ENCODE peak calls at places on chromosomes 11 and 22, in four cellular contexts. E is IMR-90, O is K562, P is endothelial cell of umbilical vein. M is an unnamed sample. For H3K9me1, the result is how much of the 10 kb centered on the place peaks cover.

GRCh38 chr11:62601114-62601363 is 626 bp downstream of the MTA2 start:
- DNase-seq in E (no peak), O (no peak), P (no peak), M (no peak)

GRCh38 chr11:119471329-119471728 is 48.4 kb upstream of the THY1 start:
- DNase-seq in E (no peak), O (no peak), P (no peak), M (no peak)

GRCh38 chr11:15673408-15673811 is 558.7 kb downstream of the INSC start:
- DNase-seq in E (no peak), O (no peak), P (no peak), M (no peak)

GRCh38 chr11:64558065-64558745 is 32.8 kb upstream of the SLC22A12 start:
- DNase-seq in E (no peak), O (no peak), P (no peak), M (no peak)

GRCh38 chr11:64684357-64684756 is 38.6 kb downstream of the NRXN2 start:
- DNase-seq in E (no peak), O (no peak), P (no peak), M (peak)

GRCh38 chr22:37231406-37232139 is 12.5 kb downstream of the RAC2 start:
- DNase-seq in E (no peak), O (no peak), P (no peak), M (no peak)

GRCh38 chr11:129960216-129961214 is 42.1 kb downstream of the PRDM10 start:
- DNase-seq in E (peak), O (no peak), P (peak), M (no peak)

GRCh38 chr11:90639687-90640086 is 416.8 kb upstream of the CHORDC1 start:
- DNase-seq in E (no peak), O (no peak), P (peak), M (no peak)

GRCh38 chr22:30196141-30196866 is 50.3 kb downstream of the LIF start:
- DNase-seq in E (peak), O (peak), P (peak), M (peak)

GRCh38 chr11:127675602-127676001 is 675.0 kb upstream of the KIRREL3 start:
- DNase-seq in E (peak), O (no peak), P (peak), M (no peak)

GRCh38 chr22:22143448-22143847 is 101.1 kb upstream of the VPREB1 start:
- DNase-seq in E (no peak), O (no peak), P (no peak), M (no peak)
- H3K9me1 ChIP-seq in E (under half), O (under half), P (under half), M (under half)

DNA sequence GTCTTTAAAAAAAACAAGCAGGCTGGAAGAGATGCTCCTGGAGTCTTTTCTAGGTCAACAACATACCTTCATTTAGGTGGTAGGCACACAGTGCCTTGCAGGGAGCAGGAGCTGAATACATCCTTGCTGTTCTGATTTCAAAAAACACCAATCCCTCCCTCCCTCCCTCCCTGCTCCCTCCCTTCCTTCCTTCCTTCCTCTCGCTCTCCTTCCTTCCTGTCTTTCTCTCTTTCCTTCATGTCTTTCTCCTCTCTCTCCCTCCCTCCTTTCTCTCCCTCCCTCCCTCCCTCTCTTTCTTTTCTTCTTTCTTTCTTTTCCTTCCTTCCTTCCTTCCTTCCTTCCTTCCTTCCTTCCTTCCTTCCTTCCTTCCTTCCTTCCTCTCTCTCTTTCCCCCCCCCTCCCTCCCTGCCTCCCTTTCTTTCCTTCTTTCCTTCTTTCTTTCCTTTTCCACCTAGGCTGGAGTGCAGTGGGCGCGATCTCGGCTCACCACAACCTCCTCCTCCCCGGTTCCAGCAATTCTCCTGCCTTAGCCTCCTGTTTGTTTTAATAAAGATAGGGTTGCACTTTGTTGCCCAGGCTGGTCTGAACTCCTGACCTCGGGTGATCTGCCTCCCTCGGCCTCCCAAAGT is 245.1 kb downstream of the MIAT start:
- DNase-seq in E (no peak), O (no peak), P (no peak), M (no peak)
- H3K4me3 ChIP-seq in E (no peak), O (no peak), P (no peak), M (no peak)

GRCh38 chr11:7904910-7905309 is 26.2 kb downstream of the OR10A6 start:
- DNase-seq in E (peak), O (no peak), P (peak), M (no peak)

GRCh38 chr11:7905549-7905948 is 25.5 kb downstream of the OR10A6 start:
- DNase-seq in E (no peak), O (no peak), P (no peak), M (no peak)

GRCh38 chr11:7907121-7907520 is 23.9 kb downstream of the OR10A6 start:
- DNase-seq in E (no peak), O (no peak), P (no peak), M (no peak)

GRCh38 chr11:7906481-7906880 is 24.6 kb downstream of the OR10A6 start:
- DNase-seq in E (no peak), O (no peak), P (no peak), M (no peak)

GRCh38 chr11:7905961-7906429 is 25.1 kb downstream of the OR10A6 start:
- DNase-seq in E (no peak), O (no peak), P (no peak), M (no peak)
- TF ChIP-seq CTCF in E (no peak), O (no peak), P (no peak), M (no peak)

GRCh38 chr22:39617342-39617741 is 46.8 kb downstream of the CACNA1I start:
- DNase-seq in E (no peak), O (no peak), P (no peak), M (no peak)

GRCh38 chr22:39616781-39617180 is 46.2 kb downstream of the CACNA1I start:
- DNase-seq in E (no peak), O (no peak), P (no peak), M (no peak)

GRCh38 chr22:39614442-39614841 is 43.9 kb downstream of the CACNA1I start:
- DNase-seq in E (no peak), O (no peak), P (no peak), M (no peak)

GRCh38 chr22:39617761-39618757 is 47.5 kb downstream of the CACNA1I start:
- DNase-seq in E (no peak), O (no peak), P (no peak), M (no peak)

DNA sequence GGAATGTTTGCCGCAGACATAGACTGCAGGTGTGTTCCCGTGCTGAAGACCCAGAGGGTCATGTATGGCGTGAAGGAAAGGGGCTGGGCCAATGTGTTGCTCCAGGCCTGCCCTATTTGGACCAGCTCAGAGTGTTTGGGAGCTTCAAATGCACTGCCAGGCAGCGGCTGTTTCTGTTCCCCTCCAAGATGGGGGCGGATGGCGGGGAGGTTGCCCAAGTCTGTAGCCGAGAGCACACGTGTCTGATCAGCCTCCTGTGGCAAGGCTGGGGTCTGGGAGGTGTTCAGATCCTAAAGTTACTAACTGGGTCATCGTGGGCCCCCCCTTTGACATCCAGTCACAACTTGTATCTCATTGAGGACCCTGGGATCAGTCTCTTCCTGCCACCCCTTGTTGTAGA is 45.5 kb downstream of the CACNA1I start:
- DNase-seq in E (no peak), O (no peak), P (no peak), M (no peak)
- H3K9me1 ChIP-seq in E (under half), O (under half), P (under half), M (under half)

GRCh38 chr22:38436629-38437395 is 18.2 kb downstream of the KCNJ4 start:
- DNase-seq in E (no peak), O (no peak), P (no peak), M (no peak)
- H3K4me3 ChIP-seq in E (no peak), O (no peak), P (no peak), M (no peak)

DNA sequence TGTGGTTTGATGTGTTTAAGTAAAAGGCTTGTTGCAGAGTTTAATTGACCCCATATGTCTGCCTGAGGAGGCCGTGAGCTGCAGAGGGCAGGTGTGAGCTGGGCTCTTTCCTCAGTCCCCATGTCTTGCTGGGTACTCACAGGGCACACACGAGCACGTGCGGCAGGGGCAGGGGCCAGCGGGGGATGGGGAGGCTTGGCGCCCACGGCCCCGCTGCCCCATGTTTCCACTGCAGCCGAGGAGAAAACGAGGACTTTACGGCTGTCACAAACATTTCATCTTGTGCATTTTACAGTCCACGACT is 24.7 kb upstream of the CCDC188 start:
- DNase-seq in E (peak), O (no peak), P (no peak), M (no peak)
- TF ChIP-seq CTCF in E (no peak), O (no peak), P (no peak), M (peak)

DNA sequence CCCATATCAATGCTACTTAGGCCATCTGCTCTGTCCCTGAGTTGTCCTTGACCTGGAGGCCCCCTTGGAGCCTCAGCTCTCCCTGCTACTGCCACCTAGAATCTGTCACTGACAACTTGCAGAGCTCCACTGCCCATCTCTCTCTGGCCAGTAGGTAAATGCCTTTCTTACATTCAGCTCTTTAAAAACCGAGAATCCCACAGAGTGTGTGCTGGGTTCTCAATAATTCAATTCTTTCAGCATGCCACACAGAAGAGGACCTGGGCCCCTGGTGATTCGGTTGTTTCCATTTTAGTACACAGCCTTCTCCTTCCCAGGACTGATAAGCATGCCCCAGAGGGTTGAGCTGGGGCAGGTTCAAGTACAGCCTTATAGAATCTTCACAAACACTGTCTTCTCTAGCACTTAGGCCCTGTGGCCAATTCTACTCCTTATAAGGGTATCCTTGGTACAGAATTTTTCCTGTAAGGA is 22.0 kb upstream of the IPO7 start:
- DNase-seq in E (no peak), O (peak), P (no peak), M (no peak)
- H3K9me1 ChIP-seq in E (under half), O (under half), P (under half), M (under half)

DNA sequence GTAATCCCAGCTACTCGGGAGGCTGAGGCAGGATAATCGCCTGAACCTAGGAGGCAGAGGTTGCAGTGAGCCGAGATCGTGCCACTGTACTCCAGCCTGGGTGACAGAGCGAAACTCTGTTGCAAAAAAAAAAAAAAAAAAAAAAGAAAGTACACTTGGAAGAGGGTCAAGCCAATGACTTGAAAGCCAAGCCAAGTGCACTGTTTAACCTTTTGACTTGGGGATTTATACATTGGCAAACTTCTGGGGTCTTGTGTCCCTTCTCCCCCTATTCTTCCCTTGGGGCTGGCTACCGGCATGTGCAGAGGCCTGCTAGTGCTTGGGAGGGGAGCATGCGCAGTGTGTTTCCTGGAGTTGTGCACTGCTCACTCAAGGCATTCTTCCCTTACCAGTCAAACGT is 14.3 kb upstream of the THRSP start:
- DNase-seq in E (no peak), O (no peak), P (no peak), M (no peak)
- H3K4me3 ChIP-seq in E (no peak), O (no peak), P (no peak), M (no peak)

M was measured in keratinocyte.